ENCODE peak calls at places on chromosomes 2 and 18, in eight cellular contexts. Q is IMR-90; S is body of pancreas; U is cardiac muscle cell; L is psoas muscle; M is CD8-positive, alpha-beta T cell; G is fibroblast of lung; Y is tibial artery. X is an unnamed sample. For H3K36me3, the result is how much of the 10 kb centered on the place peaks cover.

GRCh38 chr18:23460285-23461273 is 7.5 kb downstream of the RIOK3 start:
- DNase-seq in Q (no peak), S (no peak), U (no peak), L (no peak), M (no peak), G (no peak), Y (no peak), X (no peak)

GRCh38 chr2:127403460-127403859 is 14.8 kb upstream of the PROC start:
- DNase-seq in Q (no peak), S (no peak), U (no peak), L (no peak), M (no peak), G (no peak), Y (no peak), X (no peak)

GRCh38 chr2:100981011-100981410 is 21.1 kb upstream of the RPL31 start:
- DNase-seq in Q (no peak), S (no peak), U (no peak), L (no peak), M (no peak), G (no peak), Y (no peak), X (no peak)

GRCh38 chr18:77559274-77559910 is 309.7 kb downstream of the GALR1 start:
- DNase-seq in Q (no peak), S (no peak), U (no peak), L (no peak), M (no peak), G (no peak), Y (no peak), X (no peak)

GRCh38 chr2:55408098-55408882 is 11.4 kb downstream of the CCDC88A start:
- DNase-seq in Q (peak), S (no peak), U (peak), L (no peak), M (no peak), G (peak), Y (no peak), X (peak)

GRCh38 chr2:59322870-59323269 is 1081.7 kb upstream of the FANCL start:
- DNase-seq in Q (no peak), S (no peak), U (no peak), L (no peak), M (no peak), G (no peak), Y (no peak), X (no peak)

GRCh38 chr18:80183273-80184050 is 63.9 kb downstream of the PARD6G start:
- DNase-seq in Q (no peak), S (no peak), U (no peak), L (no peak), M (no peak), G (no peak), Y (peak), X (no peak)

GRCh38 chr2:40339026-40339425 is 112.9 kb downstream of the SLC8A1 start:
- DNase-seq in Q (no peak), S (no peak), U (no peak), L (no peak), M (no peak), G (no peak), Y (no peak), X (no peak)

GRCh38 chr2:102765061-102765460 is 3.2 kb downstream of the TMEM182 start:
- DNase-seq in Q (no peak), S (no peak), U (no peak), L (no peak), M (no peak), G (no peak), Y (no peak), X (no peak)

GRCh38 chr2:82968381-82968780 is 1490.7 kb downstream of the SUCLG1 start:
- DNase-seq in Q (no peak), S (no peak), U (peak), L (no peak), M (no peak), G (no peak), Y (no peak), X (peak)

GRCh38 chr2:240926516-240927389 is 20.6 kb downstream of the CROCC2 start:
- DNase-seq in Q (peak), S (peak), U (peak), L (peak), M (peak), G (peak), Y (peak), X (no peak)

GRCh38 chr2:177265386-177265690 is 811 bp upstream of the NFE2L2 start:
- DNase-seq in Q (peak), S (no peak), U (no peak), L (no peak), M (no peak), G (peak), Y (no peak), X (peak)

GRCh38 chr2:235170016-235170415 is 218.2 kb downstream of the SH3BP4 start:
- DNase-seq in Q (peak), S (no peak), U (peak), L (no peak), M (no peak), G (peak), Y (no peak), X (peak)

GRCh38 chr2:134314656-134315377 is 60.9 kb downstream of the MGAT5 start:
- DNase-seq in Q (no peak), S (no peak), U (no peak), L (no peak), M (no peak), G (no peak), Y (no peak), X (no peak)

GRCh38 chr2:240213226-240213475 is 72.7 kb upstream of the OTOS start:
- DNase-seq in Q (no peak), S (no peak), U (no peak), L (no peak), M (no peak), G (no peak), Y (no peak), X (no peak)

GRCh38 chr2:45626387-45627010 is 15.4 kb upstream of the SRBD1 start:
- DNase-seq in Q (no peak), S (peak), U (no peak), L (no peak), M (no peak), G (no peak), Y (no peak), X (no peak)

GRCh38 chr2:46737577-46737976 is 178.0 kb downstream of the MCFD2 start:
- DNase-seq in Q (peak), S (peak), U (no peak), L (no peak), M (no peak), G (peak), Y (no peak), X (peak)

GRCh38 chr2:15313657-15314056 is 247.5 kb downstream of the NBAS start:
- DNase-seq in Q (peak), S (no peak), U (peak), L (no peak), M (no peak), G (peak), Y (no peak), X (peak)

GRCh38 chr18:6569813-6570212 is 155.1 kb upstream of the L3MBTL4 start:
- DNase-seq in Q (no peak), S (no peak), U (no peak), L (no peak), M (no peak), G (no peak), Y (no peak), X (no peak)

GRCh38 chr2:95281786-95282185 is 7.5 kb downstream of the PROM2 start:
- DNase-seq in Q (no peak), S (no peak), U (no peak), L (no peak), M (no peak), G (no peak), Y (no peak), X (no peak)

GRCh38 chr18:28086530-28087172 is 90.3 kb downstream of the CDH2 start:
- DNase-seq in Q (peak), S (no peak), U (peak), L (no peak), M (no peak), G (peak), Y (no peak), X (no peak)

GRCh38 chr2:181573140-181573736 is 83.7 kb downstream of the CERKL start:
- DNase-seq in Q (peak), S (no peak), U (peak), L (no peak), M (no peak), G (peak), Y (no peak), X (peak)

GRCh38 chr2:110852541-110853263 is 120.3 kb downstream of the ACOXL start:
- DNase-seq in Q (no peak), S (no peak), U (no peak), L (no peak), M (peak), G (no peak), Y (no peak), X (no peak)

GRCh38 chr2:150204449-150204848 is 283.0 kb downstream of the RND3 start:
- DNase-seq in Q (peak), S (no peak), U (peak), L (no peak), M (no peak), G (peak), Y (no peak), X (peak)

GRCh38 chr2:95728878-95729511 is 137.2 kb downstream of the TRIM43 start:
- DNase-seq in Q (peak), S (peak), U (peak), L (peak), M (no peak), G (peak), Y (peak), X (peak)

GRCh38 chr18:78309945-78310344 is 669.7 kb upstream of the SALL3 start:
- DNase-seq in Q (no peak), S (no peak), U (no peak), L (no peak), M (no peak), G (no peak), Y (no peak), X (no peak)

GRCh38 chr2:137566387-137566786 is 397.9 kb upstream of the HNMT start:
- DNase-seq in Q (no peak), S (no peak), U (no peak), L (no peak), M (no peak), G (no peak), Y (no peak), X (peak)

GRCh38 chr2:152717242-152718046 is at the start of gene PRPF40A:
- DNase-seq in Q (peak), S (peak), U (peak), L (peak), M (peak), G (peak), Y (peak), X (peak)

GRCh38 chr2:69570474-69570873 is 73.1 kb downstream of the AAK1 start:
- DNase-seq in Q (no peak), S (no peak), U (no peak), L (no peak), M (no peak), G (peak), Y (no peak), X (peak)

GRCh38 chr2:9045595-9045994 is 42.1 kb upstream of the MBOAT2 start:
- DNase-seq in Q (no peak), S (no peak), U (no peak), L (no peak), M (no peak), G (no peak), Y (no peak), X (no peak)

DNA sequence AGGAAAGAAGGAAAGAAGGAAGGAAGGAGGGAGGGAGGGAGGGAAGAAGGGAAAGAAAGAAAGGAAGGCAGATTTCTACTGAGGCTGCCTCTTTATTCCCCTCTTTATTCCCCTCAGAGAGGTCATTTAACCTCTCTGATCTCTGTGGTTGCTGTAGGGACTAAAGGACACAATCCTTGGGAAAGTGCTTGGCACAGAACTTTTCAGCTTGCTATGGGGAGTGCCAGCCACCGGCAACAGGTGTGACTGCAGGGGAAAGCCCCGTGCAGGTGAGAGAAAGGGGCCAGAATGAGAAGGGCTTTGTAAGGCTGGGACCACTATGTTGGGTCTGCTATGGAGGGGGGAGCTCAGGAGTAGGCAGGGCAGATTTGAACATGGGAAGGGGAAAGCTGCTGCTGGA is 27.7 kb upstream of the STEAP3 start:
- DNase-seq in Q (no peak), S (no peak), U (no peak), L (no peak), M (no peak), G (no peak), Y (no peak), X (no peak)
- H3K4me3 ChIP-seq in Q (no peak), S (no peak), U (no peak), L (no peak), M (no peak), G (no peak), Y (no peak), X (no peak)

GRCh38 chr2:222594679-222595078 is 61.2 kb downstream of the FARSB start:
- DNase-seq in Q (peak), S (no peak), U (peak), L (no peak), M (no peak), G (peak), Y (no peak), X (peak)
- H3K36me3 ChIP-seq in Q (under half), S (under half), U (under half), L (half or more), M (under half), G (under half), Y (under half), X (under half)

GRCh38 chr2:218618102-218618860 is 10.6 kb downstream of the PLCD4 start:
- DNase-seq in Q (no peak), S (no peak), U (no peak), L (no peak), M (no peak), G (no peak), Y (no peak), X (peak)
- TF ChIP-seq CTCF in Q (no peak), S (no peak), U (no peak), L (no peak), M (no peak), G (no peak), Y (no peak), X (no peak)

DNA sequence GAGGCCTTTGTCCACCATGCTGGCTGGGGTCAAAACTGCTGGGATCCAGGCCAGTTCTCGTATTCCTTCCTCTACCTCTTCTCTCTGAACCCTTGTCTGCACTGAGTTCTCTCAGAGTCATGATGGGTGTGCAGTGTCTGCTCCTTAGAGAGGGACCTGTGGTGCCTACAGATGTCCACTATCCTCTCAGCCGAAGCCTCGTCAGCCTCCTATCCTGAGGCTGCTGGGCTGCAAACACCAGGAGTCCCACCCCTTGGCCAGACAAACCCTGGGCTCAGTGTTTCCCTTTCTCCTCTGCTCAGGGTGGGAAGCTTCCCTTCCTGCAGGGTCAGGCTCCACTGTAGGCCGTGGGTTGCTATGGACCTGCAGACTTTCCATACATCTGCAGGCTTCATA is 2.3 kb downstream of the INPP5D start:
- DNase-seq in Q (no peak), S (no peak), U (no peak), L (no peak), M (no peak), G (no peak), Y (peak), X (no peak)
- H3K4me3 ChIP-seq in Q (no peak), S (no peak), U (no peak), L (peak), M (peak), G (no peak), Y (peak), X (no peak)

GRCh38 chr2:27038631-27039339 is 6.0 kb downstream of the TMEM214 start:
- DNase-seq in Q (no peak), S (no peak), U (no peak), L (no peak), M (no peak), G (no peak), Y (no peak), X (no peak)
- H3K36me3 ChIP-seq in Q (half or more), S (under half), U (under half), L (half or more), M (under half), G (half or more), Y (under half), X (under half)

GRCh38 chr2:17879137-17879912 is 858 bp downstream of the KCNS3 start:
- DNase-seq in Q (peak), S (peak), U (peak), L (peak), M (no peak), G (peak), Y (peak), X (peak)
- TF ChIP-seq CTCF in Q (peak), S (peak), U (peak), L (peak), M (no peak), G (no peak), Y (peak), X (peak)

DNA sequence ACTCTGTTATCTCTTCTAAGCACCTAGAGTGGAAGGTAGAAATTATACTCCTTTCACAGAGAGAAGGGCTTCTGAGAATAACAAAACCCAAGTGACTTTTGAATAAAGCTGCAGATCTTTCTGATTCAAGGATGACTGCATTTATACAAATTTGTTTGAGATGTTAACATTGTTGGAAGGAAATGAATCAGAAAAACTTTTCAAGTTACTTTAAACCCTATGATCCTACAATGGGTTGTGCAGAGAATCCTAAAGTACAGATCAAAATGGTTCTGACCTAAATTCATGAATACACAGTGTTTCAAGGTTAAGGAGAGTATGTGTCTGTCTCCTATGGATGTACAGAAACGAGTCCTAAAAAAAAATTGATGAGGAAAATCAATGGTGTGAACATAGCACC is 1.8 kb downstream of the RFTN2 start:
- DNase-seq in Q (no peak), S (no peak), U (no peak), L (no peak), M (no peak), G (no peak), Y (no peak), X (no peak)
- H3K4me3 ChIP-seq in Q (no peak), S (no peak), U (peak), L (peak), M (no peak), G (peak), Y (peak), X (no peak)

DNA sequence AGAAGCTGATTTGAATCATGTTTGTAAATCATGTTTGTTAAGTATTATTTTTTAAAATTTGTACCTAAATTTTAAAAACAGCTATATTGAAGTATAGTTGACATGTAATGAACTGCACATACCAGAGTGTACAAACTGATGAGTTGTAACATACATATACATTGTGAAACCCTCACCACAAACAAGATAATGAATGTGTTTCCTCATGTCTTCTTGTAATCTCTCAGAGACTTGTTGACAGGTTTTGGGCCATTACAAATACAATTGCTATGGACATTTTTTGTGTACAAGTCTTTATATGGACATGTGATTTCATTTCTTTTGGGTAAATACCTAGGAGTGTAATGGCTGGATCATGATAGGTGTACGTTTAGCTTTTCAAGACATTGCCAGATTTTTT is 21.5 kb downstream of the WDR43 start:
- DNase-seq in Q (no peak), S (no peak), U (peak), L (no peak), M (no peak), G (no peak), Y (no peak), X (peak)
- H3K36me3 ChIP-seq in Q (under half), S (under half), U (under half), L (half or more), M (under half), G (under half), Y (under half), X (under half)

GRCh38 chr2:23617167-23617787 is 232.3 kb downstream of the KLHL29 start:
- DNase-seq in Q (peak), S (peak), U (peak), L (peak), M (no peak), G (peak), Y (peak), X (no peak)
- TF ChIP-seq CTCF in Q (peak), S (no peak), U (peak), L (peak), M (no peak), G (peak), Y (peak), X (peak)

X was measured in bronchial epithelial cell.